ENCODE peak calls at places on chromosomes 7 and 10, in nine cellular contexts. H is cardiac muscle cell; N is upper lobe of left lung; T is uterus; P is neural progenitor cell; I is CD4-positive, CD25-positive, alpha-beta regulatory T cell; G is upper lobe of right lung; W is stomach; L is tibial artery. M is an unnamed sample.
A peak's percentile ranks its signal among the peaks of the same experiment; 100 is the strongest.

GRCh38 chr10:124624456-124624855 is 119.7 kb downstream of the FAM53B start:
- DNase-seq in H (no peak), N (no peak), T (no peak), P (no peak), I (no peak), G (no peak), W (no peak), L (no peak), M (no peak)

GRCh38 chr10:114042895-114043531 is 653 bp upstream of the ADRB1 start:
- DNase-seq in H (no peak), N (no peak), T (no peak), P (peak; percentile 67), I (no peak), G (peak; percentile 82), W (peak; percentile 36), L (no peak), M (no peak)

GRCh38 chr10:7494034-7494433 is 83.2 kb upstream of the SFMBT2 start:
- DNase-seq in H (no peak), N (no peak), T (no peak), P (peak; percentile 43), I (no peak), G (no peak), W (no peak), L (no peak), M (no peak)

GRCh38 chr7:17031903-17032551 is 150.2 kb upstream of the AGR3 start:
- DNase-seq in H (no peak), N (no peak), T (no peak), P (no peak), I (no peak), G (no peak), W (no peak), L (no peak), M (no peak)

GRCh38 chr10:49296826-49297225 is 2.1 kb upstream of the C10orf71 start:
- DNase-seq in H (no peak), N (no peak), T (no peak), P (peak; percentile 30), I (no peak), G (no peak), W (no peak), L (no peak), M (no peak)

GRCh38 chr10:58641095-58641531 is 128.4 kb downstream of the BICC1 start:
- DNase-seq in H (peak; percentile 95), N (no peak), T (no peak), P (peak; percentile 7), I (no peak), G (no peak), W (no peak), L (no peak), M (no peak)

GRCh38 chr7:31020652-31021051 is 31.5 kb upstream of the ADCYAP1R1 start:
- DNase-seq in H (no peak), N (no peak), T (no peak), P (no peak), I (no peak), G (no peak), W (no peak), L (no peak), M (no peak)

GRCh38 chr10:34492081-34492480 is 323.0 kb downstream of the PARD3 start:
- DNase-seq in H (no peak), N (no peak), T (no peak), P (no peak), I (no peak), G (no peak), W (no peak), L (no peak), M (no peak)

GRCh38 chr7:113698556-113699220 is 220.1 kb downstream of the PPP1R3A start:
- DNase-seq in H (peak; percentile 46), N (no peak), T (no peak), P (peak; percentile 40), I (no peak), G (no peak), W (no peak), L (no peak), M (no peak)

GRCh38 chr7:25429731-25430130 is 201.4 kb upstream of the NPVF start:
- DNase-seq in H (peak; percentile 52), N (no peak), T (peak; percentile 68), P (no peak), I (no peak), G (no peak), W (no peak), L (peak; percentile 66), M (no peak)

GRCh38 chr10:69897417-69897816 is 95.7 kb downstream of the COL13A1 start:
- DNase-seq in H (no peak), N (no peak), T (no peak), P (no peak), I (no peak), G (no peak), W (no peak), L (no peak), M (no peak)

GRCh38 chr10:69893271-69893900 is 91.7 kb downstream of the COL13A1 start:
- DNase-seq in H (no peak), N (no peak), T (no peak), P (no peak), I (no peak), G (no peak), W (no peak), L (no peak), M (no peak)

GRCh38 chr10:69898524-69898923 is 96.8 kb downstream of the COL13A1 start:
- DNase-seq in H (no peak), N (no peak), T (no peak), P (no peak), I (no peak), G (no peak), W (no peak), L (no peak), M (no peak)

GRCh38 chr10:69896601-69897000 is 94.9 kb downstream of the COL13A1 start:
- DNase-seq in H (no peak), N (no peak), T (no peak), P (peak; percentile 57), I (no peak), G (no peak), W (no peak), L (no peak), M (no peak)

DNA sequence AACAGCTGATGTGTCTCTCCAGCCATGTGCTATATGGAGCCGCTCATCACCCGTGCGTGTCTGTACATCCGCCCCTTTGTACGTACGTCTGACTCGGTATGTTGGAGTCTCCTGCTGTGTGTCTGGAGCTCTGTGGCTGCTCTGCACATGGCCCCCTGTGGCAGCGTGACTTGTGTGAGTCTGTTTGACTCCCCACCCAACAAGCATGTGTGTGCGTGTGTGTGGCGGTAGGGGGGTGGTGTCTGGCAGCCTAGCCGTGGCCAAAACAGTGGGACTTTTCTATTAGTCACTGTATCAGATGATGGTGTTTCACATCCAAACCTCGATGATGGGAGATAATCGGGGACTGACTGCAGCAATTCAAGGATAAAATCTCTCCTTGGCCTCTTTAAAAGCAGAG is 94.1 kb downstream of the COL13A1 start:
- DNase-seq in H (peak; percentile 60), N (no peak), T (no peak), P (no peak), I (no peak), G (no peak), W (no peak), L (peak; percentile 65), M (no peak)
- H3K27ac ChIP-seq in H (no peak overlapping the region), N (no peak overlapping the region), T (no peak overlapping the region), P (no peak overlapping the region), I (no peak overlapping the region), G (no peak overlapping the region), W (no peak overlapping the region), L (no peak overlapping the region), M (no peak overlapping the region)

DNA sequence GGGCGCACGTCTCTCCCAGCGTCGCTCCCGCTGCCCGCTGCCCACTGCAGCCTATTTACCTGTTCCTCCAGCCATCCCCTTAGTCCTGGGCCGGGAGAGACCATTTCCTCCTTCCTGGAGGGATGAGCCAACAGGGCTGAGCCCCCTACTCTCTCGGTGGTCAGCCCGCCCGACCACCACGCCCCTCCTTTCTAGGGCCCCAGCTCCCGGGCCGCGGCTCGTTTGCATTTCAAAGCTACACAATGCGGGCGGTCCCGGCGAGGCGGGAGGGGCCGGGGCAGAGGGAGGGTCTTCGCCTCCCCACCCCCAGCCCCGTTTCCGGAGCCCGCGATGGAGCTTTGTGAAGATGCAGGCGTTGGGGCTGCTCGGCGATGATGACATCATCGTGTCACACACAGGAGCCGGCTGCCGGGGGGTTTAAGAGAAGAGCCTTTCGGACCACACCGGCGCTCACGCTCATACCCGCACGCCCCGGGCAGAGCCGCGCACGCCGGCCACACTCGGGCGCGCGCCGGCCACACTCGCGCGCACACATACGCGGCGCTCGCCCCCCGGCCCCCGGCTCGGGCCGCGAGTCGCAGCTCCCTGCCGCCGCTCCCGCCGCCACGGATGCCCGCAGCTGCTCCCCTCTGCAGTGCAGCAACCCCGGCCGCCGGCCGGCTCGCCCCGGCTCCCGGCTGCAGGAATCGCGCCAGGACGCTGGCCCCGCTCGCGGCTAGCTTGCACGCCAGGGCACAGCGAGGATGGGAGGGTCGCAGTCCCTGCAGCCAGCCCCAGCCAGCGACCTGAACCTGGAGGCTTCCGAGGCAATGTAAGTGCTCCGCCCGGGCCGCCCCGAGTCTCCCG is 107.7 kb upstream of the BTBD16 start:
- DNase-seq in H (peak; percentile 21), N (peak; percentile 87), T (no peak), P (peak; percentile 97), I (no peak), G (peak; percentile 64), W (no peak), L (no peak), M (no peak)
- H3K27ac ChIP-seq in H (no peak overlapping the region), N (no peak overlapping the region), T (no peak overlapping the region), P (peak overlapping the region; percentile 73), I (no peak overlapping the region), G (no peak overlapping the region), W (peak overlapping the region; percentile 60), L (no peak overlapping the region), M (peak overlapping the region; percentile 35)

DNA sequence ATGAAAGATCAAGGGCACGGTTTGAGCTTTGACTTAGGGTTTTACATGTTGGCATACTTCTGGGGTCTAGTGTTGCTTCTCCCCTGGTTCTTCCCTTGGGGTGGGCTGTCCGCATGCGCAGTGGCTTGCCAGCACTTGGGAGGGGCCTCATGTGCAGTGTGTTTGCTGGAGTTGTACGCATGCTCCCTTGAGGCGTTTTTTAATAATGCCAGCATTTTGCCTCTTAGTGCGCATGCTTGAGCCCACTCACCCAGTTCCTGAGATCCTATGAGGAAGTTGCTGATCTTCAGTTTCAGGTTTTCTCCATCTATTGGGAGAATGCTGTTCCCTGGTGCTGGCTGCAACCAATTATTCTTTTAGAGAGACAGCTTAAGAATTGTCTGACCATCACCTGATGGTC is 113.4 kb upstream of the GPR141 start:
- DNase-seq in H (no peak), N (peak; percentile 0), T (no peak), P (no peak), I (no peak), G (no peak), W (no peak), L (no peak), M (no peak)
- H3K27ac ChIP-seq in H (no peak overlapping the region), N (no peak overlapping the region), T (no peak overlapping the region), P (no peak overlapping the region), I (no peak overlapping the region), G (no peak overlapping the region), W (no peak overlapping the region), L (no peak overlapping the region), M (no peak overlapping the region)

DNA sequence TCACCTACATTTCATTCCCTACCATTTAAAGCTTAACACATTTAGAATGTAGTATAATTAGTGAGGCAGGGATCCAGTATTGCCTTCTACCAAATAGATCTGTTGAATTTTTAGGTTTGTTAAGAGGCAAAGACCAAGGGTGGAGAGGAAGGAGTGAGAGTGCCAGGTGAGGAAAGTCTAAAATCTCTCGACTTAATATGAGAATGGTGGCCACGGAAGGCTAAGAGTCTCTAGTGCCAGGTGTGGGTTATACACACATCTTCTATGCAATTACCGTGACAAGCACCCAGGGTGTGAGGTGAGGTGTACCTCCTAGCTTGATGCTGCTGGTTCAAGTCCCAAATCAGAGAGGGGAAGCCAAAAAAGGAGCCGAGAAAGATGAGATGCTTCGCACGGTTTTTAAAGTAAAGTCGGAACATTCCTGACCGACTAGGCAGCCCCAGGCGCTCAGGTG is 439 bp downstream of the IQUB start:
- DNase-seq in H (no peak), N (no peak), T (no peak), P (no peak), I (no peak), G (no peak), W (no peak), L (no peak), M (no peak)
- H3K27ac ChIP-seq in H (no peak overlapping the region), N (peak overlapping the region; percentile 72), T (peak overlapping the region; percentile 68), P (no peak overlapping the region), I (peak overlapping the region; percentile 78), G (peak overlapping the region; percentile 43), W (peak overlapping the region; percentile 92), L (peak overlapping the region; percentile 84), M (no peak overlapping the region)